ENCODE peak calls at places on chromosome 16, in four cellular contexts. One of them, this sample, is unnamed.

GRCh38 chr16:83676056-83676455 is 131.7 kb upstream of the HSBP1 start:
- DNase-seq in progenitor cell of endocrine pancreas: no peak
- DNase-seq in AG08395: no peak
- DNase-seq in activated T-cell treated with anti-CD3 and anti-CD28 coated beads, Interleukin-2, amount 50 U/mL, for 72 hours: no peak
- DNase-seq in this sample: no peak

GRCh38 chr16:52463904-52464303 is 83.0 kb downstream of the TOX3 start:
- DNase-seq in progenitor cell of endocrine pancreas: no peak
- DNase-seq in AG08395: no peak
- DNase-seq in activated T-cell treated with anti-CD3 and anti-CD28 coated beads, Interleukin-2, amount 50 U/mL, for 72 hours: no peak
- DNase-seq in this sample: no peak

GRCh38 chr16:512802-513201 is 14.7 kb upstream of the CAPN15 start:
- DNase-seq in progenitor cell of endocrine pancreas: no peak
- DNase-seq in activated T-cell treated with anti-CD3 and anti-CD28 coated beads, Interleukin-2, amount 50 U/mL, for 72 hours: no peak
- DNase-seq in AG08395: no peak
- DNase-seq in this sample: no peak

GRCh38 chr16:1181715-1182671 is 29.1 kb downstream of the CACNA1H start:
- DNase-seq in progenitor cell of endocrine pancreas: peak
- DNase-seq in activated T-cell treated with anti-CD3 and anti-CD28 coated beads, Interleukin-2, amount 50 U/mL, for 72 hours: no peak
- DNase-seq in AG08395: peak
- DNase-seq in this sample: peak

GRCh38 chr16:27181020-27181419 is 22.3 kb upstream of the KDM8 start:
- DNase-seq in activated T-cell treated with anti-CD3 and anti-CD28 coated beads, Interleukin-2, amount 50 U/mL, for 72 hours: no peak
- DNase-seq in progenitor cell of endocrine pancreas: no peak
- DNase-seq in AG08395: no peak
- DNase-seq in this sample: no peak

GRCh38 chr16:65667013-65667578 is 545.2 kb upstream of the CDH11 start:
- DNase-seq in activated T-cell treated with anti-CD3 and anti-CD28 coated beads, Interleukin-2, amount 50 U/mL, for 72 hours: no peak
- DNase-seq in AG08395: peak
- DNase-seq in progenitor cell of endocrine pancreas: no peak
- DNase-seq in this sample: no peak

GRCh38 chr16:77273815-77274214 is 74.6 kb downstream of the SYCE1L start:
- DNase-seq in activated T-cell treated with anti-CD3 and anti-CD28 coated beads, Interleukin-2, amount 50 U/mL, for 72 hours: no peak
- DNase-seq in progenitor cell of endocrine pancreas: no peak
- DNase-seq in AG08395: no peak
- DNase-seq in this sample: no peak

GRCh38 chr16:86019446-86020047 is 120.6 kb downstream of the IRF8 start:
- DNase-seq in activated T-cell treated with anti-CD3 and anti-CD28 coated beads, Interleukin-2, amount 50 U/mL, for 72 hours: no peak
- DNase-seq in AG08395: no peak
- DNase-seq in progenitor cell of endocrine pancreas: no peak
- DNase-seq in this sample: no peak

GRCh38 chr16:49085689-49086088 is 195.9 kb downstream of the CBLN1 start:
- DNase-seq in progenitor cell of endocrine pancreas: no peak
- DNase-seq in activated T-cell treated with anti-CD3 and anti-CD28 coated beads, Interleukin-2, amount 50 U/mL, for 72 hours: no peak
- DNase-seq in AG08395: no peak
- DNase-seq in this sample: no peak

GRCh38 chr16:58027341-58028167 is 2.0 kb downstream of the MMP15 start:
- DNase-seq in activated T-cell treated with anti-CD3 and anti-CD28 coated beads, Interleukin-2, amount 50 U/mL, for 72 hours: no peak
- DNase-seq in progenitor cell of endocrine pancreas: no peak
- DNase-seq in AG08395: peak
- DNase-seq in this sample: no peak

GRCh38 chr16:67694611-67695010 is 24.5 kb downstream of the GFOD2 start:
- DNase-seq in progenitor cell of endocrine pancreas: no peak
- DNase-seq in AG08395: no peak
- DNase-seq in activated T-cell treated with anti-CD3 and anti-CD28 coated beads, Interleukin-2, amount 50 U/mL, for 72 hours: no peak
- DNase-seq in this sample: no peak

GRCh38 chr16:82660078-82660645 is 33.4 kb downstream of the CDH13 start:
- DNase-seq in progenitor cell of endocrine pancreas: no peak
- DNase-seq in activated T-cell treated with anti-CD3 and anti-CD28 coated beads, Interleukin-2, amount 50 U/mL, for 72 hours: peak
- DNase-seq in AG08395: peak
- DNase-seq in this sample: no peak

GRCh38 chr16:67865318-67865717 is 7.5 kb upstream of the EDC4 start:
- DNase-seq in AG08395: peak
- DNase-seq in activated T-cell treated with anti-CD3 and anti-CD28 coated beads, Interleukin-2, amount 50 U/mL, for 72 hours: no peak
- DNase-seq in progenitor cell of endocrine pancreas: no peak
- DNase-seq in this sample: no peak

GRCh38 chr16:46853713-46854443 is 22.9 kb upstream of the C16orf87 start:
- DNase-seq in AG08395: peak
- DNase-seq in progenitor cell of endocrine pancreas: peak
- DNase-seq in activated T-cell treated with anti-CD3 and anti-CD28 coated beads, Interleukin-2, amount 50 U/mL, for 72 hours: peak
- DNase-seq in this sample: peak

GRCh38 chr16:86355951-86356350 is 154.4 kb upstream of the FOXF1 start:
- DNase-seq in progenitor cell of endocrine pancreas: no peak
- DNase-seq in activated T-cell treated with anti-CD3 and anti-CD28 coated beads, Interleukin-2, amount 50 U/mL, for 72 hours: no peak
- DNase-seq in AG08395: no peak
- DNase-seq in this sample: no peak

GRCh38 chr16:85879975-85880831 is 18.8 kb upstream of the IRF8 start:
- DNase-seq in activated T-cell treated with anti-CD3 and anti-CD28 coated beads, Interleukin-2, amount 50 U/mL, for 72 hours: peak
- DNase-seq in AG08395: no peak
- DNase-seq in progenitor cell of endocrine pancreas: no peak
- DNase-seq in this sample: no peak

GRCh38 chr16:16095646-16096045 is 127.6 kb downstream of the ABCC6 start:
- DNase-seq in activated T-cell treated with anti-CD3 and anti-CD28 coated beads, Interleukin-2, amount 50 U/mL, for 72 hours: no peak
- DNase-seq in AG08395: no peak
- DNase-seq in progenitor cell of endocrine pancreas: no peak
- DNase-seq in this sample: no peak

GRCh38 chr16:11752856-11753255 is 10.2 kb upstream of the TXNDC11 start:
- DNase-seq in activated T-cell treated with anti-CD3 and anti-CD28 coated beads, Interleukin-2, amount 50 U/mL, for 72 hours: no peak
- DNase-seq in progenitor cell of endocrine pancreas: no peak
- DNase-seq in AG08395: no peak
- DNase-seq in this sample: no peak

GRCh38 chr16:50354629-50355456 is 13.9 kb downstream of the BRD7 start:
- DNase-seq in activated T-cell treated with anti-CD3 and anti-CD28 coated beads, Interleukin-2, amount 50 U/mL, for 72 hours: no peak
- DNase-seq in AG08395: peak
- DNase-seq in progenitor cell of endocrine pancreas: no peak
- DNase-seq in this sample: no peak

GRCh38 chr16:4935231-4935855 is 1.6 kb downstream of the PPL start:
- DNase-seq in activated T-cell treated with anti-CD3 and anti-CD28 coated beads, Interleukin-2, amount 50 U/mL, for 72 hours: no peak
- DNase-seq in AG08395: peak
- DNase-seq in progenitor cell of endocrine pancreas: no peak
- DNase-seq in this sample: no peak

GRCh38 chr16:55588799-55589198 is 22.3 kb downstream of the CAPNS2 start:
- DNase-seq in AG08395: no peak
- DNase-seq in progenitor cell of endocrine pancreas: no peak
- DNase-seq in activated T-cell treated with anti-CD3 and anti-CD28 coated beads, Interleukin-2, amount 50 U/mL, for 72 hours: no peak
- DNase-seq in this sample: no peak

GRCh38 chr16:89581045-89581695 is 5.6 kb downstream of the CPNE7 start:
- DNase-seq in progenitor cell of endocrine pancreas: no peak
- DNase-seq in activated T-cell treated with anti-CD3 and anti-CD28 coated beads, Interleukin-2, amount 50 U/mL, for 72 hours: no peak
- DNase-seq in AG08395: peak
- DNase-seq in this sample: no peak

GRCh38 chr16:1054660-1055556 is 17.6 kb upstream of the SSTR5 start:
- DNase-seq in activated T-cell treated with anti-CD3 and anti-CD28 coated beads, Interleukin-2, amount 50 U/mL, for 72 hours: peak
- DNase-seq in progenitor cell of endocrine pancreas: peak
- DNase-seq in AG08395: peak
- DNase-seq in this sample: peak

GRCh38 chr16:51222016-51222415 is 70.9 kb upstream of the SALL1 start:
- DNase-seq in progenitor cell of endocrine pancreas: no peak
- DNase-seq in AG08395: no peak
- DNase-seq in activated T-cell treated with anti-CD3 and anti-CD28 coated beads, Interleukin-2, amount 50 U/mL, for 72 hours: no peak
- DNase-seq in this sample: no peak

GRCh38 chr16:19697756-19698318 is 20.2 kb downstream of the KNOP1 start:
- DNase-seq in AG08395: no peak
- DNase-seq in progenitor cell of endocrine pancreas: no peak
- DNase-seq in activated T-cell treated with anti-CD3 and anti-CD28 coated beads, Interleukin-2, amount 50 U/mL, for 72 hours: no peak
- DNase-seq in this sample: no peak

GRCh38 chr16:52497067-52497816 is 49.7 kb downstream of the TOX3 start:
- DNase-seq in progenitor cell of endocrine pancreas: no peak
- DNase-seq in AG08395: no peak
- DNase-seq in activated T-cell treated with anti-CD3 and anti-CD28 coated beads, Interleukin-2, amount 50 U/mL, for 72 hours: no peak
- DNase-seq in this sample: no peak